ENCODE peak calls at places on chromosomes 2 and 18, in six cellular contexts. O, H, R, J, Y and Q are unnamed samples.

GRCh38 chr18:78031589-78031988 is 781.9 kb downstream of the GALR1 start:
- DNase-seq in J (no peak), O (no peak), Y (no peak), R (no peak), H (no peak), Q (no peak)

GRCh38 chr18:2857491-2858063 is 10.8 kb downstream of the EMILIN2 start:
- DNase-seq in H (no peak), Y (no peak), J (no peak), O (no peak), R (no peak), Q (peak)

GRCh38 chr2:207796585-207797350 is 27.1 kb upstream of the FZD5 start:
- DNase-seq in Y (no peak), R (no peak), H (peak), O (no peak), J (peak), Q (no peak)

GRCh38 chr2:238726670-238727584 is 121.0 kb upstream of the TWIST2 start:
- DNase-seq in J (no peak), H (no peak), O (no peak), Y (no peak), R (no peak), Q (no peak)

GRCh38 chr2:27281855-27282559 is at the start of gene TRIM54:
- DNase-seq in H (no peak), J (no peak), R (no peak), O (no peak), Y (no peak), Q (no peak)

GRCh38 chr2:101223814-101224231 is 28.9 kb upstream of the CNOT11 start:
- DNase-seq in J (no peak), O (peak), H (no peak), Y (no peak), R (no peak), Q (peak)

GRCh38 chr2:111628221-111628620 is 255.8 kb downstream of the ANAPC1 start:
- DNase-seq in H (no peak), Y (no peak), O (no peak), J (no peak), R (no peak), Q (no peak)

GRCh38 chr18:28469946-28470345 is 293.0 kb upstream of the CDH2 start:
- DNase-seq in J (no peak), R (no peak), Y (no peak), O (no peak), H (no peak), Q (no peak)

GRCh38 chr2:127655209-127656073 is 9.5 kb downstream of the GPR17 start:
- DNase-seq in H (no peak), Y (no peak), R (no peak), J (no peak), O (no peak), Q (no peak)

GRCh38 chr2:189306441-189307006 is 127.0 kb upstream of the COL5A2 start:
- DNase-seq in J (peak), O (no peak), R (no peak), H (no peak), Y (no peak), Q (no peak)

GRCh38 chr2:40405440-40405839 is 46.5 kb downstream of the SLC8A1 start:
- DNase-seq in Y (no peak), O (no peak), J (no peak), H (no peak), R (no peak), Q (no peak)

GRCh38 chr2:74025971-74026612 is 41.4 kb downstream of the TET3 start:
- DNase-seq in O (no peak), H (no peak), R (no peak), J (no peak), Y (peak), Q (no peak)

GRCh38 chr2:191665286-191665685 is 12.7 kb upstream of the NABP1 start:
- DNase-seq in R (peak), H (no peak), O (no peak), Y (no peak), J (peak), Q (peak)

GRCh38 chr2:191244350-191244749 is 854 bp upstream of the MYO1B start:
- DNase-seq in H (no peak), R (no peak), Y (no peak), J (no peak), O (no peak), Q (no peak)

GRCh38 chr18:13185675-13186198 is 32.8 kb upstream of the LDLRAD4 start:
- DNase-seq in O (no peak), H (no peak), J (no peak), Y (no peak), R (no peak), Q (no peak)

GRCh38 chr2:98669675-98670074 is 61.3 kb downstream of the MGAT4A start:
- DNase-seq in Y (no peak), H (peak), J (no peak), O (no peak), R (peak), Q (no peak)

GRCh38 chr2:34549710-34550345 is 950.7 kb upstream of the FAM98A start:
- DNase-seq in O (no peak), Y (no peak), H (no peak), R (no peak), J (no peak), Q (no peak)

GRCh38 chr2:71071681-71072398 is 3.4 kb downstream of the NAGK start:
- DNase-seq in Y (peak), O (peak), R (peak), J (no peak), H (no peak), Q (peak)

GRCh38 chr2:135546432-135546831 is 15.1 kb downstream of the R3HDM1 start:
- DNase-seq in Y (no peak), O (no peak), H (no peak), J (no peak), R (no peak), Q (no peak)

GRCh38 chr18:23038712-23039111 is 96.6 kb upstream of the CABLES1 start:
- DNase-seq in O (no peak), H (peak), Y (no peak), J (no peak), R (no peak), Q (no peak)

GRCh38 chr2:237627463-237628321 is at the start of gene LRRFIP1:
- DNase-seq in R (peak), O (no peak), H (no peak), Y (no peak), J (no peak), Q (no peak)

GRCh38 chr18:77650799-77651385 is 401.2 kb downstream of the GALR1 start:
- DNase-seq in Y (peak), J (peak), R (no peak), H (peak), O (no peak), Q (peak)

GRCh38 chr18:30016179-30016578 is 1026.4 kb downstream of the DSC3 start:
- DNase-seq in H (no peak), J (no peak), Y (no peak), R (no peak), O (no peak), Q (no peak)

GRCh38 chr2:230913812-230914211 is 11.2 kb downstream of the GPR55 start:
- DNase-seq in H (no peak), O (no peak), R (no peak), J (no peak), Y (no peak), Q (peak)

GRCh38 chr2:33030326-33030725 is 83.6 kb downstream of the LTBP1 start:
- DNase-seq in J (no peak), H (no peak), O (no peak), Y (no peak), R (no peak), Q (no peak)

GRCh38 chr2:233922471-233922870 is 5.3 kb downstream of the TRPM8 start:
- DNase-seq in R (no peak), Y (no peak), J (no peak), H (no peak), O (no peak), Q (no peak)

GRCh38 chr18:76494181-76494540 is 881 bp downstream of the ZNF516 start:
- DNase-seq in J (peak), R (no peak), H (no peak), Y (no peak), O (no peak), Q (peak)

GRCh38 chr2:195734395-195734794 is 77.4 kb downstream of the SLC39A10 start:
- DNase-seq in Y (no peak), O (no peak), R (no peak), J (no peak), H (no peak), Q (no peak)

GRCh38 chr18:24270358-24270936 is 127.2 kb downstream of the OSBPL1A start:
- DNase-seq in H (no peak), R (no peak), O (no peak), Y (no peak), J (no peak), Q (no peak)

GRCh38 chr2:201059961-201060525 is 11.4 kb downstream of the HYCC2 start:
- DNase-seq in J (no peak), O (no peak), H (no peak), R (no peak), Y (no peak), Q (no peak)

GRCh38 chr2:221502270-221502973 is 69.7 kb downstream of the EPHA4 start:
- DNase-seq in H (no peak), O (no peak), J (no peak), Y (no peak), R (peak), Q (no peak)

GRCh38 chr2:37877457-37878315 is 47.4 kb upstream of the RMDN2 start:
- DNase-seq in J (peak), H (peak), O (no peak), Y (peak), R (peak), Q (peak)

GRCh38 chr2:96259497-96259921 is 6.3 kb downstream of the TMEM127 start:
- DNase-seq in H (no peak), J (peak), R (no peak), O (no peak), Y (no peak), Q (no peak)

GRCh38 chr2:221360742-221361141 is 211.4 kb downstream of the EPHA4 start:
- DNase-seq in O (no peak), R (no peak), J (no peak), Y (no peak), H (no peak), Q (no peak)

DNA sequence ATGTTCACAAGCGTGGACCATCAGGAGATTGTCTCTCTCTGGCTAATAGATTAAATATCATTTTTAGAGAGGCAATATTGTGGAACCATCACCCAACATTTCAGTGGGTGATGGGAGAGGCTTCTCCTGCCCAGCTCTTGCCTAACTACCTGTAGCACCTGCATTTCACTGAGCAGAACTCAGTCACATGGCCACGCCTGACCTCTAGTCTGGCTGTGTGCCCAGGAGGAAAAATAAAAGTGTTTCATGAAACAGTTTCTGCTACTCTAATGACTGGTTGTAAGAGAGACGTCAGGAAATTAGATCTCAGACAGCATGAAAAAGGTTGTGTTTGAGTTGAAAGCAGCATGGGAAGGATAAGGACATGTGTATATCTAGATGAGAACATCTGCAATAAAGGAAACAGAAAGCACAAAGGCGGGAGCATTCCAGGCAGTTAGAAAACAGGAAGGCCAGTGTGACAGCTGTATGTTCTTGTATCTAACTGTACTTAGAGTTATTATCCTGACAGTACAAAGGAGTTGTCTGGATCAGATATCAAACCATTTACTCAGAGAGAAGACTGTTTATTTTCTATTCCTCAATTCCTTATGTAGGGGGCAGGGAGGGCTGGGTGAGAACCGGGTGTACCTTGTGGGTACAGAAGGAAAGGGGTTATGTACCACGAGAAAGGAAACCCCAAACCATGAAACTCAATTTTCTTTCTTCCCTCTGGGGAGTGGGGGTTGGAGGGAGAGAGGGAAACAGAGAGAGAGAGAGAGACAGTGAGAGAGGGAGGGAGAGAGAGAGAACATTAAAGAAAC is 307.5 kb upstream of the VWC2L start:
- DNase-seq in R (peak), H (no peak), J (no peak), O (no peak), Y (no peak), Q (no peak)
- TF ChIP-seq MYC in R (no peak), H (no peak), J (no peak), O (no peak), Y (no peak), Q (no peak)

DNA sequence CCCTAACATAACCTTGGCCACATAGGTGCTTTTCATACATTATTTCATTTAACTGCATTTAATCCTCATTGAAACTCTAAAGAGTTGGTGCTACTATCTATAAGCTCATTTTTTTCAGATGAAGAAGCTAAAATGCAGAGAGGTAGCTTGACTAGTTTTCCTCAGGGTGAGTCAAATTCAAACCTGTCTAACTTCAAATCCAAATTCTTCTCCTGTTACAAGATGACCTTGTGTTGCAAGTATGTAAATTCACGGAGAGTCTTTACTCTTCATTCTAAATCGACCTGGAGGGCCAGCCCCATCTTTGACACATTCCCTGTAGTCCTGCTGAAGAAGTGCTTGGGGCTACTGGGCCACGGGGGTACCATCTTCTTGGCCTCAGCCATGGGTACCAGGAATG is 8.2 kb upstream of the SETBP1 start:
- DNase-seq in Y (no peak), O (no peak), J (no peak), R (no peak), H (no peak), Q (no peak)
- TF ChIP-seq MAX in Y (no peak), O (no peak), J (no peak), R (no peak), H (no peak), Q (no peak)

DNA sequence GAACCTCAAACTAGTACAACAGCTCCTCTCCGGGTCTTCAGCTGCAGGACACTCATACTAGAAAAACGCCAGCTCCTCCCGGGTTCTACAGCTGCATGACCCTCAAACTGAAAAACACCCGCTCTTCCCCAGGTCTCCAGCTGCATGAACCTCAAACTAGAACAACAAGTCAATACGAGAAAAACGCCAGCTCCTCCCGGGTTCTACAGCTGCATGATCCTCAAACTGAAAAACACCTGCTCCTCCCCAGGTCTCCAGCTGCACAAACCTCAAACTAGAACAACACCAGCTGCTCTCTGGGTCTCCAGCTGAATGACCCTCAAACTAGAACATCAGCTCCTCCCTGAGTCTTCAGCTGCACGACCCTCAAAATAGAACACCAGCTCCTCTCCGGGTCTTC is 315.0 kb upstream of the TFPI start:
- DNase-seq in J (no peak), H (no peak), O (no peak), Y (no peak), R (no peak), Q (no peak)
- TF ChIP-seq CTCF in J (no peak), H (no peak), O (no peak), Y (no peak), R (no peak), Q (no peak)

DNA sequence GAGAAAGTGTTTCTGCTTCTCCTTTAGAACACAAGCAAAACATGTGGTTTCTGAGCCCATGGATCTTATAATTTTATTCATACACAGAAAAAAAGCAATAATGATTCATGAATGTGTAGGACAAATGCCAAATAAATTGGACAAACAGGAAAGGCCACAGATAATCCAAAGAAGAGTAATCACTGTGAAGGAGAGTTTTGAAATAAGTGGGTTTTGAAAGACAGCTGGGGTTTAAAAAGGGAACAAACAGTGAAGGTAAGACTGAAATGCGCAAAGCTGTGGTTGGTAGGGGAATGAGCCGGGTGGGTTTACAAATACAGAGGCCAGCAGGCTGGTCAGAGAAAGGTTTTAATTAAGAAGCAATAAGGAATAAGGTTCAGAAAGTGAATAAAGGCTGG is 50.0 kb upstream of the MBOAT2 start:
- DNase-seq in Y (no peak), H (no peak), J (no peak), R (no peak), O (no peak), Q (peak)
- TF ChIP-seq MYC in Y (no peak), H (no peak), J (no peak), R (no peak), O (no peak), Q (no peak)

GRCh38 chr2:172555272-172555521 is 693 bp upstream of the PDK1 start:
- DNase-seq in H (no peak), J (no peak), Y (no peak), O (no peak), R (no peak), Q (no peak)

GRCh38 chr2:172555522-172556283 is at the start of gene PDK1:
- DNase-seq in H (peak), Y (peak), R (peak), O (peak), J (peak), Q (peak)

GRCh38 chr2:172558372-172558771 is 2.5 kb downstream of the PDK1 start:
- DNase-seq in R (no peak), O (no peak), H (no peak), J (no peak), Y (no peak), Q (no peak)

GRCh38 chr2:172554352-172555271 is 1.3 kb upstream of the PDK1 start:
- DNase-seq in O (no peak), Y (no peak), J (no peak), R (peak), H (no peak), Q (peak)

DNA sequence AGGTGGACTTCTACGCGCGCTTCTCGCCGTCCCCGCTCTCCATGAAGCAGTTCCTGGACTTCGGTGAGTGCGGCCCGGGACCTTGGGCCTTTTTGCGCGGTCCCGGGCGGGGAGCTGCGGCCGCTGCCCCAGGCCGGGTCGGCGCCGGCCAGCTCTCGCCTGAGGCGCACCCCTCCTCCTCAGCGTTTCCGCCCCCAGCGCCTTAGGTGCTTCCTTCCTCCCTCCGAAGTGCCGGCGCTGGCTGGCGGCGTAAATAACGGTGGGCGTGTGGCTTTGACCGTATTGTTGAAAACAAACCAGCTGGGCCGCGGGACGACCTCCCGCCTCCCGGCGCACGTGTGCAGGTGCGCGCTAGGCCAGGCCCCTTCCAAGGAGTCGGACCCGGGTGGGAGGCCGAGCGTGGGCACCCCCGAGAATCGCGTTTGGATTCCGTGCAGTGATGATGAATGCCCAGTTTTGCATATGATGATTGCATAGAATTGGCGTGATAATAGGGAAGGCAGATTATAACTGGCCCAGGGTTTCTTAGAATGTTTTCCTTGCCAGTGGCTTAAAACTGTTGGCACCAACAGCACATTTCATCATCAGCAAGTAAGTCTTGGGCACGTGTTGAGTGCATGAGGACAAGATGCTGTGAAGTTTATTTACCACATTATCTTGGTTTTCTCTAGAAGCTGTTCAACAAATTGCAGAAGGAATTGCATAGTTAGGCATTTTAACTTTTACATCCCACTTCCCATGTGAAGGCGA is 569 bp downstream of the PDK1 start:
- DNase-seq in H (peak), Y (peak), J (peak), O (peak), R (peak), Q (peak)
- TF ChIP-seq MAX in H (peak), Y (peak), J (peak), O (peak), R (peak), Q (peak)

DNA sequence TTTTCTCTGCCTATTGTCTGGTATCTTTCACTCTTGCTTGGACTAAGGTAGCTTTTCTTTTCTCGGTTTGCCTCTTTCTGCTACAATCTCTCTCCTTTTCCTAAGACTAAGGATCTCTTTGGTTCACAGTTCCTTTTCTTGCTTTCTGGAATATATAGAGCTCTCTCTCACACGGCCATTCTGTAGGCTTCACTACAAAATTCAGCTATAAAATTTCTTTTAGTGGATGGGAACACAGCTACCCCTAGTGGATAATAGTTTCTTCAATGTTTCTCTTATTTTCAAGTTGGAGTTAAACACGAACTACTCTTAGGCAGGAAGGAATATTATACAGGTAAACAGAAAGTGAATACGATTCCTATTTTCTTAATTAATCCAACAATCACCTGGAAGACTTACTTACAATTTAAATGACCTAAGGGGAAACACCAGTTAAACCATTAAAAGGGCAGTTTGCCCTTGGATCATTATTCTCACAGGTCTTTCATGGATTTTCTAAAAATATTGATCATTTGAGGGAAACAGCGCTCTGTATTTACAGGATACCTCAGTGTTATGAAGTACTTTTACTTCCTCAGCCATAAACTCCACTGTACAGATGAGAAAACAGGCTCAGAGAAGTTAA is 140.5 kb downstream of the LRP2 start:
- DNase-seq in R (peak), Y (peak), H (peak), O (no peak), J (no peak), Q (peak)
- TF ChIP-seq CTCF in R (peak), Y (peak), H (peak), O (peak), J (peak), Q (peak)